ENCODE peak calls at places on chromosome 6, in four cellular contexts. B is A549, V is HepG2, P is SK-N-SH. S is an unnamed sample.
A peak's percentile ranks its signal among the peaks of the same experiment; 100 is the strongest.

GRCh38 chr6:152696543-152696942 is 1.2 kb upstream of the MYCT1 start:
- DNase-seq in B (peak; percentile 12), V (no peak), P (no peak), S (no peak)

GRCh38 chr6:166581091-166581511 is 5.4 kb downstream of the RAMACL start:
- DNase-seq in B (no peak), V (no peak), P (no peak), S (no peak)

GRCh38 chr6:20038805-20039204 is 173.5 kb downstream of the MBOAT1 start:
- DNase-seq in B (no peak), V (no peak), P (no peak), S (no peak)

GRCh38 chr6:98487612-98488011 is 346.8 kb upstream of the POU3F2 start:
- DNase-seq in B (no peak), V (no peak), P (no peak), S (no peak)

GRCh38 chr6:4649728-4650127 is 126.5 kb upstream of the CDYL start:
- DNase-seq in B (no peak), V (no peak), P (no peak), S (no peak)

GRCh38 chr6:17971128-17972073 is 16.0 kb downstream of the KIF13A start:
- DNase-seq in B (peak; percentile 29), V (no peak), P (no peak), S (no peak)

GRCh38 chr6:141359953-141360352 is 772.8 kb upstream of the GJE1 start:
- DNase-seq in B (no peak), V (no peak), P (no peak), S (no peak)

GRCh38 chr6:36765943-36766648 is 68.5 kb downstream of the RAB44 start:
- DNase-seq in B (peak; percentile 68), V (peak; percentile 76), P (peak; percentile 90), S (no peak)

GRCh38 chr6:33978593-33979150 is 167.2 kb downstream of the GRM4 start:
- DNase-seq in B (no peak), V (no peak), P (no peak), S (no peak)

GRCh38 chr6:26299286-26300042 is 65.5 kb upstream of the BTN3A2 start:
- DNase-seq in B (no peak), V (no peak), P (no peak), S (no peak)

GRCh38 chr6:140845666-140846065 is 1287.1 kb upstream of the GJE1 start:
- DNase-seq in B (no peak), V (no peak), P (no peak), S (no peak)

GRCh38 chr6:111353914-111354464 is 129.0 kb downstream of the REV3L start:
- DNase-seq in B (no peak), V (peak; percentile 20), P (no peak), S (no peak)

GRCh38 chr6:161003336-161003735 is 11.8 kb downstream of the MAP3K4 start:
- DNase-seq in B (no peak), V (no peak), P (no peak), S (no peak)

GRCh38 chr6:151475653-151476523 is 17.9 kb upstream of the CCDC170 start:
- DNase-seq in B (peak; percentile 41), V (peak; percentile 57), P (peak; percentile 56), S (no peak)
- TF ChIP-seq PBX3 in B (no peak), V (no peak), P (no peak), S (no peak)

GRCh38 chr6:139257291-139257690 is 34.5 kb downstream of the TXLNB start:
- DNase-seq in B (no peak), V (no peak), P (no peak), S (no peak)

GRCh38 chr6:139253656-139254055 is 38.1 kb downstream of the TXLNB start:
- DNase-seq in B (no peak), V (no peak), P (no peak), S (no peak)

GRCh38 chr6:139254196-139254595 is 37.6 kb downstream of the TXLNB start:
- DNase-seq in B (no peak), V (no peak), P (no peak), S (no peak)

GRCh38 chr6:139256087-139256486 is 35.7 kb downstream of the TXLNB start:
- DNase-seq in B (no peak), V (no peak), P (no peak), S (no peak)

GRCh38 chr6:139257821-139258398 is 33.9 kb downstream of the TXLNB start:
- DNase-seq in B (no peak), V (no peak), P (no peak), S (no peak)
- TF ChIP-seq PBX3 in B (no peak), V (no peak), P (no peak), S (no peak)

DNA sequence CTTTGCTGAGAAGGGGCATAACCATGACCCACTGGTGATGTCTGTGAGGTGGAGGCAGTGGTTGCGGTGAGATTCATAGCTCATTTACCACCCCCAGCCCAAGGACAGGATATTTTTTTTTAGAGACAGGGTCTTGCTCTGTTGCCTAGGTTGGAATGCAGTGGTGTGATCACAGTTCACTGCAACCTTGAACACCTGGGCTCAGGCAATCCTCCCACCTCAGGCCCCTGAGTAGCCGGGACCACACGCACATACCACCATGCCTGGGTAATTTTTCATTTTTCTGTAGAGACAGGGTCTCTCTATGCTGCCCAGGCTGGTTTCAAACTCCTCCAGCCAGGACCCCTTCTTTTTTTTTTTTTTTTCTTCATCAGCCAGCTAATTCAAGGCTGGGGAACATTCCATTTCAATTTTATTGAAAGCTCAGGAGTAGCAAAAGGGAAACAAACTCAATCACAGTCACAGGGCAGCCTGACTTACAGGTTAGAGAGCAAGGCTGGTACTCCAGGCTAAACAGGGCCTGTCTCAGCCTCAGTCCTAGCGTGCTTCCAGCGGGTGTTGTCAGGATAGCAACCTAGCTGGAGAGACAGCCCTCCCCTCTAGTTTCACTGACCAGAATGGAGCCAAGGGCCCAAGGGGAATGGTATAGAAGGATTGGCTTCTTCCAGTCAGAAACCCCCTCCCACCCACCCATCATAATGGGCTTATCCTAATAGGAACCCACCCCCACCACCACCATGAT is 133.0 kb downstream of the PXDC1 start:
- DNase-seq in B (no peak), V (no peak), P (no peak), S (no peak)
- TF ChIP-seq PBX3 in B (no peak), V (no peak), P (no peak), S (no peak)

DNA sequence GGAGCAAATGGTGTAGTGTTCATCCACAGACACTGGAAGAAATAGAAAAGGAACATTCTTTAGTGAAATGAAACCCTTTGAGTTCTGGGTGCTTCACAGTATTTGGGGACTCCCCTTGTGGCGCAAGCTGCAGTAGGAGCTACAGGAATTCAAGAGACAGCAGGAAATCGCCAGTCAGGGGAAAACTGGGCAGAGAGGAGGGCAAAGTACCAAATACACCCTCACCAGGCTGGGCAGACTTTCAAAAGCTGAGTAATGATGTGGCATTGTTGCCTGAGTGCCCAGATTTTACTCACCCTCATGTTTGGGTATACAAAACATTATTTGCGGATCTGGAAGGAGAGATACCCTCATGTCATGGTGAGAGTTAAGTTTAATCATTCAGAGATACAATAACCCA is 97.9 kb downstream of the SOD2 start:
- DNase-seq in B (peak; percentile 52), V (no peak), P (no peak), S (no peak)
- TF ChIP-seq PBX3 in B (no peak), V (no peak), P (peak; percentile 57), S (no peak)

S was measured in GM12878.